ENCODE peak calls at places on chromosomes 12 and 14, in eight cellular contexts. P, J, Y, X, V, N, R and Z are unnamed samples.

GRCh38 chr12:88418856-88419497 is 161.3 kb downstream of the KITLG start:
- DNase-seq in P (no peak), J (no peak), Y (no peak), X (no peak), V (no peak), N (no peak), R (no peak), Z (peak; percentile 70)

GRCh38 chr12:43102506-43103269 is 449.3 kb downstream of the ADAMTS20 start:
- DNase-seq in P (no peak), J (no peak), Y (no peak), X (no peak), V (no peak), N (no peak), R (no peak), Z (no peak)

GRCh38 chr12:127257366-127257935 is 1009.5 kb upstream of the TMEM132C start:
- DNase-seq in P (no peak), J (no peak), Y (no peak), X (no peak), V (no peak), N (peak; percentile 39), R (no peak), Z (peak; percentile 81)

GRCh38 chr12:7951671-7952070 is 15.7 kb upstream of the SLC2A3 start:
- DNase-seq in P (no peak), J (no peak), Y (no peak), X (no peak), V (no peak), N (no peak), R (no peak), Z (no peak)

GRCh38 chr14:99649219-99649618 is 4.3 kb downstream of the HHIPL1 start:
- DNase-seq in P (no peak), J (no peak), Y (no peak), X (no peak), V (no peak), N (peak; percentile 69), R (no peak), Z (peak; percentile 66)

GRCh38 chr12:84058136-84058535 is 854.5 kb downstream of the SLC6A15 start:
- DNase-seq in P (no peak), J (no peak), Y (peak; percentile 46), X (no peak), V (no peak), N (no peak), R (no peak), Z (no peak)

GRCh38 chr12:34406228-34406995 is 384.1 kb downstream of the ALG10 start:
- DNase-seq in P (no peak), J (peak; percentile 17), Y (peak; percentile 29), X (peak; percentile 3), V (peak; percentile 20), N (no peak), R (no peak), Z (no peak)

GRCh38 chr14:76951149-76951548 is 77.4 kb downstream of the IRF2BPL start:
- DNase-seq in P (no peak), J (no peak), Y (no peak), X (no peak), V (no peak), N (no peak), R (no peak), Z (peak; percentile 55)

DNA sequence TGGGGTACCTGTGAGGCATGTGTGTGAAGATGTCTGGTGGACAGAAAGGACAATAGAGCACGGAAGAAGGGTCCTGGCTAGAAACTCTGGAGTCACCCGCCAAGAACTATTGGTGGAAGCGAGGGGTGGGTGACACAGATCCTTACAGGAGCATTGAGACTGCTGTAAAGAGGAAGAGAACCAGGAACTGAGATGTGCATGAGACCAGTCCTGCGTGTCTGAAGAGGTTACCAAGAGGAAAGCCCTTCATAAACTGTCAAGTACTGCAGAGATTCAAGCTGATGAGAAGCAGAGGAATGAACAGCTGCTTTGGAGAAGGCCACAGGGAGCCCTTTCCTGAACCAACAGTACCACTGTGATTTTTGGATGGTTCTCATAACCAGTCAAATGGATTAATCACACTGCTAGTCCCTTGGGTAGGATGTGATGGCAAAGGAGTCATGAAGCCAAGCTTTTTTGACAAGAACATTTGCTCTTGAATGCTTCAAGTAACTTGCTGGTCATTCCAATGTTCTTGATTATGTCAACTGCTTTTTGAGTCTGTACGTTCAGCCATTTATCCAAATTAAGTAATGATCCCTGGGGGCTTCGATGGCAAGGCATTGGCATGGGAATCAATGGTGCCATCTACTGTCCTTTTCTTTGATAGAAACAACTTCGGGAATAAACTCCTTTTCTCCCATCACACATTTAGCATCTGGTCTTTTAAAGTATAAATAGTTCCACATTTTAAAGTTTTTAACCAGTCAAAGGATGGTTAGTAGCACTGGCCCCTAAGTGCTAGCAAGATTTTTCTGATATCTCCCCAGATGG is 42.9 kb downstream of the GPR135 start:
- DNase-seq in P (no peak), J (no peak), Y (no peak), X (no peak), V (no peak), N (no peak), R (no peak), Z (peak; percentile 76)
- TF ChIP-seq CTCF in P (no peak), J (no peak), Y (no peak), X (no peak), V (peak; percentile 9), N (peak; percentile 18), R (peak; percentile 7), Z (peak; percentile 16)

GRCh38 chr12:11651377-11651776 is 1.9 kb downstream of the ETV6 start:
- DNase-seq in P (no peak), J (no peak), Y (no peak), X (no peak), V (no peak), N (no peak), R (no peak), Z (no peak)

GRCh38 chr12:11649413-11650278 is at the start of gene ETV6:
- DNase-seq in P (peak; percentile 75), J (peak; percentile 95), Y (peak; percentile 88), X (peak; percentile 74), V (peak; percentile 78), N (peak; percentile 95), R (no peak), Z (peak; percentile 94)

GRCh38 chr12:11650697-11651281 is 1.3 kb downstream of the ETV6 start:
- DNase-seq in P (no peak), J (no peak), Y (no peak), X (no peak), V (no peak), N (peak; percentile 55), R (no peak), Z (peak; percentile 51)

GRCh38 chr12:11650279-11650696 is 814 bp downstream of the ETV6 start:
- DNase-seq in P (no peak), J (no peak), Y (no peak), X (no peak), V (no peak), N (no peak), R (no peak), Z (no peak)

DNA sequence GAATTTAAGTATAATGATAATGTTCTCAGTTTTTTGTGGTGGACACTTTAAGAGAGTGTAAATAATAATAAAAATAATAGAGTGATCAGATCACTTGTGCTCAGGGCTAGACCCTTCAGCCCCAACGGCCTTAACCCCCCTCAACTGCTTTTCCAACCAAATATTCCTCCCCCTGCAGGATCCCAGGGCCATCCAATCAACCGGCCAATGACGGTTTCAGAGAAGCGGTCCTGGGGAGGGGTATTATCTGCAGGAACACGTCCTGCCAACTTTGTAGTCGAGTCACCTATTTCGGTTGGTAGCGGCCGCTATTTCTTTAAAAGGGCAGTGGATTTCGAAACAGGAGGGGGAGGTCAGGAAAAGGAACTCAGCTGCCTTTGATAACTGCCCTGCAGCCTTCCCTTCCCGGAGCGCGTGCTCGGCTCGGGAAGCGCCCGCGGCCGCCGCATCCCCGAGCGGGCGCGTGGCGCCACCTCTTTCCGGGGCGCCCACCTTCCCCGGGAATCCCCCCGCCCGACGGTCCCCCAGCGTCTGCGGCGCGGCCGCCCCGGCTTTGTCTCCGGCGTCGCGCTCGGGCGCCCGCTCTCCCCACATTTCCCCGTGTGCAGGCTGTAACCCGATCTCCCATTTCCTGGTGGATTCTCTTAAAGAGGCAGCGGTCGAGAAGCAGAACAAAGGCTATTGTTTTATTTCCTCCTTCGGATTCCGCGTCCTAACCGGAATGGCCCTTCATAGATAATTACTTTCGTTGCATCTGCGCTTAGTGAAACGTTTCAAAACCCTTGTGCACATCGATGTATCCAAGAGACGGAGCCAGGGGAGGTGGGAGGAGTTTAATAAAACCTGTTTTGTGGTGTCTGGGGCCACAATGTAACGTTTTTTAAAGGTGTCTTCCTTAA is 711 bp upstream of the ETV6 start:
- DNase-seq in P (peak; percentile 83), J (peak; percentile 93), Y (peak; percentile 85), X (peak; percentile 65), V (peak; percentile 81), N (peak; percentile 87), R (no peak), Z (peak; percentile 88)
- TF ChIP-seq CTCF in P (no peak), J (no peak), Y (no peak), X (no peak), V (no peak), N (peak; percentile 5), R (no peak), Z (peak; percentile 14)

DNA sequence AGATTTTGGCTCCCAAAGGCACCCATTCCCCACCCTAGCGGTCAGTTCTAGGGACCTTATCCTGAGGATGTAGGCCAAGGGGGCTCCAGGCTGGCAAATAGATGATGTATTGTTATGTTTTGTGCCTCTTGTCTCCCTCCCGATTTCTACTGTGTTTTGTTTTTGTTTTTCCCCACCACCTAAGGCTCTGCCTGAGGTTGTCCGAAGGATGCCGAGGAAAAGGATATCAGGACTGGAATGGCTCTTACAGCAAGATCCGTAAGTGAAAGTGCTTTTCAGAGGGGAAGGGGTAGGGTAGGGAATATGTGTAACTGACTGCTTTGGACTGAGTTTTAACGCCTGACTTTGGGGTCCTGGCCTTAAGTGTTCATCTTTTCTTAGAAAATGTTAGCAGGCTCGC is 6.6 kb downstream of the FOXG1 start:
- DNase-seq in P (no peak), J (no peak), Y (no peak), X (no peak), V (no peak), N (no peak), R (no peak), Z (no peak)
- TF ChIP-seq CTCF in P (no peak), J (no peak), Y (no peak), X (no peak), V (no peak), N (peak; percentile 2), R (no peak), Z (no peak)

GRCh38 chr12:13130981-13131380 is 27.5 kb upstream of the GSG1 start:
- DNase-seq in P (no peak), J (no peak), Y (no peak), X (no peak), V (no peak), N (no peak), R (no peak), Z (peak; percentile 55)

GRCh38 chr12:13133886-13134285 is 30.4 kb upstream of the GSG1 start:
- DNase-seq in P (no peak), J (no peak), Y (no peak), X (no peak), V (no peak), N (no peak), R (no peak), Z (no peak)

DNA sequence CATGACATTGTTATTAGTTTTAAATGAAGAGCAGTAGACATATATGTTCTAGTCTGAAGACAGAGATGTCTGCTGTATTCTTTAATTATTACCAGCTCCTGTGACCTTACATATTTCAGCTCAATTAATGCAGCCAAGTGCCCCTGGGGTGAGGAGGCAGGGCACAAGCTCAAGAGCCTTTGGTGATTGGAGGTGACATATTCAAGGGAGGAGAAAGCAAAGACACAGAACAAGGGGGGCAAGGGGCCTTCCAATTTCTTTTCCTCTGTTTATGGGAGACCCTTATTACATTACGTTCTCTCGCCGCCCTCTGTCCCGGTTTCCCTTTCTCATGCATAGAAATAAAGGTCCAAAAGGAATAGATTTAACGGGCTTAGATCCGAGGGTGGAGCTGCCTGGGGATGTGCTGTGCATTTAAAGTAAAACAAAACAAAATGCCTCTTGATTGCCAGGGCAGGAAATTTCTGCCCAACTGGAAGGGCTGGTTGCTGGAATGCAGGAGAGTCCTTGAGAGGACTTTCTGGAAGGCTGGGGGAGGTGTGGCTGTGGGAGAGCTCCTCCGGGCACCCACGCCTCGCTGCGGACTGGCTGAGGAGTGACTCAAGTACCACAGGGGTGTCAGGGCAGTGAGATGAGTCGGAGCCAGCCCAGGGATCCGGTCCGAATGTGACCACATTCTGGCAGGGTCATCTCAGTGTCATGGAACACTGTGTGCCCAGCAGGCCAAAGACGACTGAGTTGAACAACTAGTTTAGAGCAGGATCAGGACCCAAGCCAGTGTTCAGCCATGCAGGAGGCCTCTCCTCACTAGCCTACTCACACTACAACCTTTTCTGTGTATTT is 32.1 kb upstream of the GSG1 start:
- DNase-seq in P (peak; percentile 99), J (peak; percentile 63), Y (no peak), X (no peak), V (no peak), N (peak; percentile 90), R (no peak), Z (peak; percentile 61)
- TF ChIP-seq CTCF in P (peak; percentile 32), J (peak; percentile 70), Y (no peak), X (no peak), V (no peak), N (peak; percentile 29), R (peak; percentile 52), Z (peak; percentile 35)